ENCODE peak calls at places on chromosomes 3 and 15, in six cellular contexts. S, P, R, T, Q and N are unnamed samples.

GRCh38 chr3:98877132-98877531 is 24.4 kb downstream of the DCBLD2 start:
- DNase-seq in S (no peak), P (no peak), R (peak), T (no peak), Q (no peak), N (no peak)

GRCh38 chr3:195104340-195104739 is 166.6 kb downstream of the XXYLT1 start:
- DNase-seq in S (no peak), P (no peak), R (no peak), T (no peak), Q (peak), N (no peak)

GRCh38 chr15:39575180-39575579 is 5.7 kb upstream of the THBS1 start:
- DNase-seq in S (no peak), P (no peak), R (no peak), T (no peak), Q (no peak), N (no peak)

GRCh38 chr15:75455982-75456531 is 4.6 kb upstream of the SIN3A start:
- DNase-seq in S (peak), P (peak), R (peak), T (peak), Q (peak), N (no peak)

GRCh38 chr3:73213906-73214305 is 152.4 kb downstream of the EBLN2 start:
- DNase-seq in S (no peak), P (no peak), R (no peak), T (no peak), Q (no peak), N (no peak)

GRCh38 chr15:36882487-36883108 is 217.8 kb downstream of the MEIS2 start:
- DNase-seq in S (no peak), P (no peak), R (peak), T (no peak), Q (no peak), N (no peak)

GRCh38 chr3:195801251-195802183 is 10.2 kb downstream of the MUC4 start:
- DNase-seq in S (no peak), P (peak), R (no peak), T (no peak), Q (no peak), N (no peak)

GRCh38 chr3:169945313-169945712 is 21.3 kb upstream of the SEC62 start:
- DNase-seq in S (no peak), P (peak), R (no peak), T (peak), Q (no peak), N (no peak)

GRCh38 chr15:69491051-69491505 is 38.5 kb downstream of the RPLP1 start:
- DNase-seq in S (no peak), P (no peak), R (no peak), T (no peak), Q (no peak), N (no peak)

GRCh38 chr3:38662544-38662943 is 13.1 kb upstream of the SCN5A start:
- DNase-seq in S (peak), P (no peak), R (peak), T (peak), Q (no peak), N (no peak)

GRCh38 chr3:118298133-118298532 is 736.5 kb downstream of the IGSF11 start:
- DNase-seq in S (no peak), P (no peak), R (no peak), T (no peak), Q (no peak), N (no peak)

GRCh38 chr15:59291214-59291551 is 81.5 kb downstream of the MYO1E start:
- DNase-seq in S (no peak), P (no peak), R (no peak), T (no peak), Q (no peak), N (no peak)

GRCh38 chr3:172530101-172530561 is 6.9 kb upstream of the TNFSF10 start:
- DNase-seq in S (no peak), P (no peak), R (no peak), T (no peak), Q (no peak), N (no peak)

GRCh38 chr3:38084019-38084968 is 45.3 kb downstream of the DLEC1 start:
- DNase-seq in S (peak), P (no peak), R (peak), T (no peak), Q (peak), N (no peak)

GRCh38 chr3:48652923-48653715 is 9.6 kb downstream of the CELSR3 start:
- DNase-seq in S (no peak), P (no peak), R (no peak), T (no peak), Q (no peak), N (no peak)